ENCODE peak calls at places on chromosomes 6 and 20, in four cellular contexts. E, Q, R and F are unnamed samples.

GRCh38 chr6:7154341-7155139 is 46.8 kb downstream of the RREB1 start:
- DNase-seq in R (no peak), E (no peak), Q (no peak), F (no peak)

GRCh38 chr20:46548688-46549087 is 1.8 kb downstream of the OCSTAMP start:
- DNase-seq in E (no peak), R (no peak), Q (no peak), F (no peak)

GRCh38 chr6:70221025-70221714 is 81.7 kb downstream of the COL9A1 start:
- DNase-seq in Q (peak), E (no peak), R (peak), F (no peak)

GRCh38 chr6:48068326-48069191 is 42.4 kb downstream of the PTCHD4 start:
- DNase-seq in Q (no peak), E (no peak), R (no peak), F (no peak)

GRCh38 chr6:133447924-133448323 is 206.8 kb downstream of the EYA4 start:
- DNase-seq in Q (no peak), R (no peak), E (no peak), F (no peak)

GRCh38 chr6:105890521-105891244 is 195.5 kb upstream of the PRDM1 start:
- DNase-seq in R (no peak), Q (no peak), E (no peak), F (no peak)

GRCh38 chr6:100099189-100100074 is 105.4 kb upstream of the MCHR2 start:
- DNase-seq in E (no peak), R (no peak), Q (no peak), F (no peak)

GRCh38 chr6:163915131-163915530 is 500.6 kb downstream of the QKI start:
- DNase-seq in Q (no peak), E (no peak), R (no peak), F (no peak)

GRCh38 chr20:51801220-51801991 is 915 bp downstream of the SALL4 start:
- DNase-seq in Q (peak), E (no peak), R (no peak), F (no peak)

GRCh38 chr6:83067448-83068413 is at the start of gene DOP1A:
- DNase-seq in R (peak), Q (peak), E (peak), F (peak)

GRCh38 chr6:46329568-46329967 is 158.8 kb upstream of the ENPP5 start:
- DNase-seq in E (no peak), R (peak), Q (no peak), F (no peak)

GRCh38 chr20:50580016-50580747 is 70.0 kb downstream of the PTPN1 start:
- DNase-seq in Q (peak), R (peak), E (peak), F (no peak)

GRCh38 chr6:7919871-7920270 is 9.3 kb upstream of the TXNDC5 start:
- DNase-seq in E (no peak), Q (no peak), R (no peak), F (no peak)

GRCh38 chr6:43917878-43918382 is 147.9 kb downstream of the VEGFA start:
- DNase-seq in Q (no peak), E (no peak), R (no peak), F (no peak)

GRCh38 chr6:1906625-1907024 is 296.9 kb downstream of the FOXC1 start:
- DNase-seq in R (no peak), Q (no peak), E (no peak), F (no peak)

GRCh38 chr20:31751126-31751525 is 12.0 kb downstream of the TPX2 start:
- DNase-seq in Q (no peak), E (no peak), R (no peak), F (no peak)

GRCh38 chr6:75855047-75855446 is 106.0 kb downstream of the MYO6 start:
- DNase-seq in E (peak), R (peak), Q (peak), F (peak)

GRCh38 chr20:42391807-42392206 is 773.6 kb upstream of the CHD6 start:
- DNase-seq in E (no peak), Q (no peak), R (no peak), F (no peak)

GRCh38 chr6:21342496-21342895 is 251.1 kb upstream of the SOX4 start:
- DNase-seq in E (no peak), Q (no peak), R (no peak), F (no peak)

GRCh38 chr6:14874975-14875677 is 370.7 kb upstream of the JARID2 start:
- DNase-seq in Q (no peak), R (no peak), E (no peak), F (no peak)

GRCh38 chr6:28772480-28773381 is 151.1 kb downstream of the TRIM27 start:
- DNase-seq in Q (no peak), E (no peak), R (no peak), F (no peak)

GRCh38 chr6:4950076-4950475 is 53.8 kb downstream of the RPP40 start:
- DNase-seq in R (no peak), E (no peak), Q (no peak), F (no peak)

GRCh38 chr20:8388707-8389106 is 256.6 kb downstream of the PLCB1 start:
- DNase-seq in E (no peak), Q (no peak), R (no peak), F (no peak)

GRCh38 chr6:52363222-52363867 is 1.4 kb downstream of the PAQR8 start:
- DNase-seq in R (peak), Q (no peak), E (peak), F (no peak)

GRCh38 chr20:48761023-48761785 is 66.6 kb downstream of the PREX1 start:
- DNase-seq in R (no peak), Q (no peak), E (peak), F (no peak)

GRCh38 chr6:38110407-38111025 is 291.0 kb downstream of the ZFAND3 start:
- DNase-seq in Q (no peak), E (no peak), R (peak), F (no peak)

GRCh38 chr6:157328108-157328692 is 4.9 kb upstream of the TMEM242 start:
- DNase-seq in Q (no peak), E (no peak), R (no peak), F (peak)

GRCh38 chr6:111980168-111980567 is 73.7 kb upstream of the CCN6 start:
- DNase-seq in Q (no peak), R (peak), E (no peak), F (no peak)

GRCh38 chr6:124053315-124053714 is 249.7 kb downstream of the NKAIN2 start:
- DNase-seq in E (no peak), R (no peak), Q (no peak), F (no peak)

GRCh38 chr6:35312763-35313125 is 15.1 kb downstream of the DEF6 start:
- DNase-seq in E (no peak), R (no peak), Q (no peak), F (peak)
- H3K27ac ChIP-seq in E (no peak), R (peak), Q (no peak), F (peak)

DNA sequence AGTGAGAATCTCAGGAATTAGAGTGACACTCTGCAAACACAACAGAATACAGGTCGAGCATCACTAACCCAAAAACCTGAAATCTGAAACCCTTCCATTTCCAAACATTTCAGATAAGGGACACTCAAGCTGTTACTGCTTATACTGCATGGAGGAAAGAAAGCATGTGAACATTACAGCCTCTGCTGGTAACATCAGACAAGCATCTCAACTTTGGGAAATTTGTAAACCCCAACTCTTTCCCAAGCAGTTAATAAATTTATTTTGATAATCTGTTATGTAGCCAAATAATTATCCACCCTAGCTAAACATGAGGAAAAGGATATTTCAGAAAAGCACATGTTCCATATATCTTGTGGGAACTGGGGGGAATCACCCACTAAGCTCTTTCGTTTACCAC is 121.0 kb downstream of the MAP7 start:
- DNase-seq in R (no peak), Q (no peak), E (no peak), F (no peak)
- H3K27ac ChIP-seq in R (no peak), Q (no peak), E (no peak), F (no peak)

GRCh38 chr6:149840345-149841075 is 23.6 kb downstream of the LRP11 start:
- DNase-seq in Q (no peak), R (peak), E (peak), F (no peak)
- H3K27ac ChIP-seq in Q (no peak), R (no peak), E (no peak), F (no peak)

GRCh38 chr6:68635706-68636513 is 828 bp downstream of the ADGRB3 start:
- DNase-seq in R (peak), Q (peak), E (no peak), F (no peak)

GRCh38 chr6:68635412-68635705 is 277 bp downstream of the ADGRB3 start:
- DNase-seq in Q (no peak), E (no peak), R (no peak), F (no peak)

GRCh38 chr6:68633654-68634502 is 1.2 kb upstream of the ADGRB3 start:
- DNase-seq in Q (no peak), E (no peak), R (no peak), F (no peak)

GRCh38 chr6:68632620-68633195 is 2.4 kb upstream of the ADGRB3 start:
- DNase-seq in E (no peak), R (no peak), Q (no peak), F (no peak)

DNA sequence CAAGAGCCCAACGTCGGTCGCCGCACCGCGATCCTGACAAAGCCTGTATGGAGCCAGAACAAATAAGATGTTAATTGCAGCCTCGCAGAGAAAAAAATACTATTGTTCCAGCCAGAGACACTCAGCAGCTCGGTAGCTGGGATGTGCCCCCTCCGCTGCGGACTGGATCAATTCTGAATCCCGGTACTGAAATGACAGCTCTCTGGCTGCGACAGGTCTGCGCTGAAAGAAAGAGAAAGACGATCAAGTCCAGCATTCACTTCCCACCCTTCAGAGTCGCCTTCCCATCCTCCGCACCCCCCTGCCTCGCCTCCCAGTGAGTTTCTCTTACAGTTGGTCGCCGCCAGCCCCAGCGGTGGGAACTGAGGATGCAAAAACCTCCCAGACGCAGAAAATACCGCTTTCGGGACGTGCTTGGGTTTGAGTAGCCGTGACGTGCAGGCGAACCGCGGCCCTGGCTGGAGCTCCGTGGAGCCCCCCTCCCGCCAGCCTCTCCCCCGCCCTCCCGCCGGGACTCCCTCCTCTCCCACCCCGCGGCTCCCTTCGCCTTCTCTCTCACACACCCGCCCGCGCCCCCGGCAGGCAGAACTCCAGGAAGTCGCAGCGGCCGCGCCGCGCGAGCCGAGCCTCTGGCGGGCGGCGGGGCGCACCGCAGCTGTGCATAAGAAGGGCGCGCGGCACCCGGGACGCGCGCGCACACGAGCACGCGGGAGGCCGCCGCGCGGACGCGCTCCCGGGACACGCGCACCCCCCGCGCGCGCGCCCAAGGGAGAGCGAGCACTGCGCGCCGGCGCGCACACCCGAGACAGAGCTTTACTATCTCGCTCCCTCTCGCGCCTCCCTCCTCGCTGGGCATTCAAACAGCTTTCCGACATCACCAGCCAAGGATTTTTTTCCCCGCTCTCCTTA is at the start of gene ADGRB3:
- DNase-seq in Q (peak), R (peak), E (peak), F (no peak)
- H3K27ac ChIP-seq in Q (peak), R (peak), E (no peak), F (peak)